ENCODE peak calls at places on chromosomes 12 and 14, in five cellular contexts. One of them, this sample, is unnamed.
A peak's percentile ranks its signal among the peaks of the same experiment; 100 is the strongest.

GRCh38 chr14:24411468-24412454 is 13.0 kb downstream of the NYNRIN start:
- DNase-seq in H1: peak; percentile 56
- DNase-seq in spleen: no peak
- DNase-seq in breast epithelium: no peak
- DNase-seq in sigmoid colon: peak; percentile 69
- DNase-seq in this sample: no peak

GRCh38 chr14:65237023-65237814 is 134.9 kb upstream of the MAX start:
- DNase-seq in H1: no peak
- DNase-seq in spleen: no peak
- DNase-seq in breast epithelium: no peak
- DNase-seq in sigmoid colon: no peak
- DNase-seq in this sample: no peak

GRCh38 chr14:55297611-55298323 is 26.5 kb downstream of the FBXO34 start:
- DNase-seq in H1: no peak
- DNase-seq in spleen: no peak
- DNase-seq in breast epithelium: peak; percentile 56
- DNase-seq in sigmoid colon: no peak
- DNase-seq in this sample: no peak

GRCh38 chr14:31428011-31428410 is 7.7 kb upstream of the HEATR5A start:
- DNase-seq in H1: no peak
- DNase-seq in spleen: no peak
- DNase-seq in breast epithelium: no peak
- DNase-seq in sigmoid colon: no peak
- DNase-seq in this sample: no peak

GRCh38 chr14:63533474-63533873 is 9.7 kb downstream of the PPP2R5E start:
- DNase-seq in H1: no peak
- DNase-seq in spleen: no peak
- DNase-seq in breast epithelium: no peak
- DNase-seq in sigmoid colon: no peak
- DNase-seq in this sample: no peak

GRCh38 chr12:48279096-48279495 is 71.6 kb downstream of the ZNF641 start:
- DNase-seq in H1: no peak
- DNase-seq in spleen: no peak
- DNase-seq in breast epithelium: no peak
- DNase-seq in sigmoid colon: no peak
- DNase-seq in this sample: no peak

GRCh38 chr12:63928305-63928704 is 83.8 kb downstream of the SRGAP1 start:
- DNase-seq in H1: no peak
- DNase-seq in spleen: no peak
- DNase-seq in breast epithelium: no peak
- DNase-seq in sigmoid colon: no peak
- DNase-seq in this sample: no peak

GRCh38 chr14:87745507-87746118 is 247.4 kb downstream of the GALC start:
- DNase-seq in H1: peak; percentile 63
- DNase-seq in spleen: no peak
- DNase-seq in breast epithelium: no peak
- DNase-seq in sigmoid colon: no peak
- DNase-seq in this sample: peak; percentile 38

GRCh38 chr12:93624595-93625294 is 52.3 kb downstream of the SOCS2 start:
- DNase-seq in H1: no peak
- DNase-seq in spleen: no peak
- DNase-seq in breast epithelium: no peak
- DNase-seq in sigmoid colon: no peak
- DNase-seq in this sample: peak; percentile 80

GRCh38 chr12:131346578-131347344 is 364.1 kb upstream of the SFSWAP start:
- DNase-seq in H1: no peak
- DNase-seq in spleen: no peak
- DNase-seq in breast epithelium: no peak
- DNase-seq in sigmoid colon: no peak
- DNase-seq in this sample: no peak

GRCh38 chr12:46660719-46661118 is 165.1 kb downstream of the SLC38A4 start:
- DNase-seq in H1: no peak
- DNase-seq in spleen: no peak
- DNase-seq in breast epithelium: no peak
- DNase-seq in sigmoid colon: no peak
- DNase-seq in this sample: no peak

GRCh38 chr12:30754383-30754749 is 385 bp downstream of the CAPRIN2 start:
- DNase-seq in H1: no peak
- DNase-seq in spleen: no peak
- DNase-seq in breast epithelium: no peak
- DNase-seq in sigmoid colon: no peak
- DNase-seq in this sample: no peak

GRCh38 chr12:41206298-41206697 is 18.2 kb downstream of the PDZRN4 start:
- DNase-seq in H1: no peak
- DNase-seq in spleen: no peak
- DNase-seq in breast epithelium: no peak
- DNase-seq in sigmoid colon: no peak
- DNase-seq in this sample: no peak
- H3K27ac ChIP-seq in H1: no peak overlapping the region
- H3K27ac ChIP-seq in spleen: no peak overlapping the region
- H3K27ac ChIP-seq in breast epithelium: no peak overlapping the region
- H3K27ac ChIP-seq in sigmoid colon: peak overlapping the region; percentile 69
- H3K27ac ChIP-seq in this sample: no peak overlapping the region

GRCh38 chr12:49971141-49971540 is 1.6 kb upstream of the AQP6 start:
- DNase-seq in H1: no peak
- DNase-seq in spleen: no peak
- DNase-seq in breast epithelium: no peak
- DNase-seq in sigmoid colon: peak; percentile 28
- DNase-seq in this sample: no peak
- TF ChIP-seq POLR2AphosphoS5 in H1: no peak
- TF ChIP-seq POLR2AphosphoS5 in spleen: no peak
- TF ChIP-seq POLR2AphosphoS5 in breast epithelium: no peak
- TF ChIP-seq POLR2AphosphoS5 in sigmoid colon: no peak
- TF ChIP-seq POLR2AphosphoS5 in this sample: no peak

DNA sequence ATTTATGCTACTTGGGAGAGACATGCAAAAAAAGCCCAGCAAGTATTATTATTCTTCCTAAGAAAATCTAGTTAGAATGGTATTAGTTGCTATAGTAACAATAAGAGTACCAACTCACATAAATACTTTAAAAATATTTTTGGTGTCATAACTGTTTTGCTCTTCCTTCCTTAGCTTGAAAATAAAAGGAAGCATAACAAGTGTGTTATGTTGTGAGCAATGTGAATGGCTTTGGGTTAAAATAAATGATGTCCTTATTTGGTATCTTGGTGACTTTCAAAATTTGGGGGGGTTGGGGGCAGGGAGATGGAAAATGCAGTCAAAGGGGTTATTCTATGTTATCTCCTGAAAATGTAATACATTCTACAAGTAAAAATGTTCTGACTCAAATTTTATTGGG is 91.0 kb downstream of the ELK3 start:
- DNase-seq in H1: no peak
- DNase-seq in spleen: no peak
- DNase-seq in breast epithelium: no peak
- DNase-seq in sigmoid colon: no peak
- DNase-seq in this sample: no peak
- H3K27ac ChIP-seq in H1: no peak overlapping the region
- H3K27ac ChIP-seq in spleen: no peak overlapping the region
- H3K27ac ChIP-seq in breast epithelium: no peak overlapping the region
- H3K27ac ChIP-seq in sigmoid colon: no peak overlapping the region
- H3K27ac ChIP-seq in this sample: no peak overlapping the region

GRCh38 chr12:118330421-118331018 is 42.2 kb downstream of the TAOK3 start:
- DNase-seq in H1: no peak
- DNase-seq in spleen: no peak
- DNase-seq in breast epithelium: no peak
- DNase-seq in sigmoid colon: no peak
- DNase-seq in this sample: no peak

GRCh38 chr12:118334939-118335567 is 37.7 kb downstream of the TAOK3 start:
- DNase-seq in H1: no peak
- DNase-seq in spleen: no peak
- DNase-seq in breast epithelium: no peak
- DNase-seq in sigmoid colon: no peak
- DNase-seq in this sample: no peak

GRCh38 chr12:118334241-118334640 is 38.5 kb downstream of the TAOK3 start:
- DNase-seq in H1: no peak
- DNase-seq in spleen: no peak
- DNase-seq in breast epithelium: no peak
- DNase-seq in sigmoid colon: no peak
- DNase-seq in this sample: no peak

GRCh38 chr12:118336123-118336522 is 36.6 kb downstream of the TAOK3 start:
- DNase-seq in H1: no peak
- DNase-seq in spleen: no peak
- DNase-seq in breast epithelium: no peak
- DNase-seq in sigmoid colon: no peak
- DNase-seq in this sample: no peak

GRCh38 chr12:118332511-118332910 is 40.2 kb downstream of the TAOK3 start:
- DNase-seq in H1: no peak
- DNase-seq in spleen: no peak
- DNase-seq in breast epithelium: no peak
- DNase-seq in sigmoid colon: no peak
- DNase-seq in this sample: no peak
- TF ChIP-seq POLR2AphosphoS5 in H1: no peak
- TF ChIP-seq POLR2AphosphoS5 in spleen: no peak
- TF ChIP-seq POLR2AphosphoS5 in breast epithelium: no peak
- TF ChIP-seq POLR2AphosphoS5 in sigmoid colon: no peak
- TF ChIP-seq POLR2AphosphoS5 in this sample: no peak

GRCh38 chr14:98955741-98956070 is 316.3 kb downstream of the BCL11B start:
- DNase-seq in H1: peak; percentile 19
- DNase-seq in spleen: no peak
- DNase-seq in breast epithelium: no peak
- DNase-seq in sigmoid colon: peak; percentile 32
- DNase-seq in this sample: no peak

GRCh38 chr14:98956616-98957015 is 315.4 kb downstream of the BCL11B start:
- DNase-seq in H1: no peak
- DNase-seq in spleen: no peak
- DNase-seq in breast epithelium: no peak
- DNase-seq in sigmoid colon: peak; percentile 35
- DNase-seq in this sample: no peak

GRCh38 chr14:98956181-98956580 is 315.8 kb downstream of the BCL11B start:
- DNase-seq in H1: peak; percentile 32
- DNase-seq in spleen: peak; percentile 39
- DNase-seq in breast epithelium: no peak
- DNase-seq in sigmoid colon: peak; percentile 59
- DNase-seq in this sample: no peak

GRCh38 chr14:98958048-98959031 is 313.7 kb downstream of the BCL11B start:
- DNase-seq in H1: peak; percentile 36
- DNase-seq in spleen: no peak
- DNase-seq in breast epithelium: no peak
- DNase-seq in sigmoid colon: peak; percentile 44
- DNase-seq in this sample: no peak

DNA sequence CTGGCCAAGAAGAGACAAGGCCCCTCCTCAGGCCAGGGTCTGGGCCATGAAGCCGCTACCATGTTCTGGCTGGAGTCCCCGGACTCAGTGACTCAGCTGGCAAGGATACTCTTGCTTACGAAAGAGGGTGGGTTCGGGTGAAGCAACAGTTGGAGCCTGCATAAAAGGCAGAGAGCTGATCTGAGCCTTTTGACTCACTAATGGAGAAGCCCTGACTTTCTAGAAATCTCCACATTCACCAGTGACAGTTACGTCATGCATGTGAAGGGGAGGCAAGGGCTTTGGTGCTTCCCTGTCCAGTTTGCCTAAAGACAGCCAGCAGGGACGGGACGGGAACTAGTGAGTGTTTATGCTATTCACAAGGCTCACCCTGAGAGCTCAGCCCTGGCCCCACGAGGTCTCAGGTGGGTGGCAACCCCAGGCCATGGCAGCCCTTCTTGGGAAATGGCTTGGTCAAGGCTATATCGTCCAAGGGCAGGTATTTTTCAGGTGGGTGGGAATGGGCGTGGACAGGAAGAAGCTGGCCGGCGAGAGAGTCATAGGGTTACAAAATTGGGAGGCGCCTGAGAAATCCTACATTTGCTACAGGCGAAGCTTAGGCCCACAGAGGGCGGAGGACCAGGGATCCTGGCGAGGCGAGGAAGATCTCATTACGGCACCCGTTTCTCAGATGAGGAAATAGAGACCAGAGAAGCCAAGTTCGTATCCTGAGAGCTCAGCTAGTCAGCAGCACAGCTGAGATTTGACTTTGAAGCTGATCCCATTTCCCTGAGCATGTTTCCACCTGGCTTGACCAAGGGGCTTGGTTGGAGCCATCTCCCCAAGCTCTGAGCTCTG is 314.6 kb downstream of the BCL11B start:
- DNase-seq in H1: peak; percentile 26
- DNase-seq in spleen: no peak
- DNase-seq in breast epithelium: no peak
- DNase-seq in sigmoid colon: peak; percentile 86
- DNase-seq in this sample: no peak
- H3K27ac ChIP-seq in H1: no peak overlapping the region
- H3K27ac ChIP-seq in spleen: no peak overlapping the region
- H3K27ac ChIP-seq in breast epithelium: peak overlapping the region; percentile 66
- H3K27ac ChIP-seq in sigmoid colon: no peak overlapping the region
- H3K27ac ChIP-seq in this sample: no peak overlapping the region

GRCh38 chr12:39442895-39443703 is at the start of gene KIF21A:
- DNase-seq in H1: peak; percentile 85
- DNase-seq in spleen: peak; percentile 95
- DNase-seq in breast epithelium: peak; percentile 86
- DNase-seq in sigmoid colon: peak; percentile 92
- DNase-seq in this sample: peak; percentile 80
- TF ChIP-seq POLR2AphosphoS5 in H1: peak; percentile 23
- TF ChIP-seq POLR2AphosphoS5 in spleen: peak; percentile 83
- TF ChIP-seq POLR2AphosphoS5 in breast epithelium: peak; percentile 66
- TF ChIP-seq POLR2AphosphoS5 in sigmoid colon: peak; percentile 29
- TF ChIP-seq POLR2AphosphoS5 in this sample: peak; percentile 51

GRCh38 chr12:12803186-12803585 is 10.0 kb upstream of the DDX47 start:
- DNase-seq in H1: no peak
- DNase-seq in spleen: no peak
- DNase-seq in breast epithelium: peak; percentile 75
- DNase-seq in sigmoid colon: peak; percentile 77
- DNase-seq in this sample: no peak
- H3K27ac ChIP-seq in H1: no peak overlapping the region
- H3K27ac ChIP-seq in spleen: peak overlapping the region; percentile 19
- H3K27ac ChIP-seq in breast epithelium: no peak overlapping the region
- H3K27ac ChIP-seq in sigmoid colon: no peak overlapping the region
- H3K27ac ChIP-seq in this sample: peak overlapping the region; percentile 75

This sample was measured in Panc1.